ENCODE peak calls at places on chromosomes 13 and 19, in seven cellular contexts. One of them, this sample, is unnamed.

GRCh38 chr13:51158365-51158764 is 47.3 kb upstream of the C13orf42 start:
- DNase-seq in PC-9: no peak
- DNase-seq in RWPE1: no peak
- DNase-seq in lower leg skin: no peak
- DNase-seq in astrocyte of the spinal cord: no peak
- DNase-seq in WERI-Rb-1: peak
- DNase-seq in CD8-positive, alpha-beta T cell: no peak
- DNase-seq in this sample: no peak

GRCh38 chr13:76533251-76533650 is 353.0 kb downstream of the KCTD12 start:
- DNase-seq in PC-9: no peak
- DNase-seq in RWPE1: no peak
- DNase-seq in lower leg skin: no peak
- DNase-seq in astrocyte of the spinal cord: peak
- DNase-seq in WERI-Rb-1: no peak
- DNase-seq in CD8-positive, alpha-beta T cell: no peak
- DNase-seq in this sample: no peak

GRCh38 chr13:42549555-42549941 is 24.4 kb upstream of the TNFSF11 start:
- DNase-seq in PC-9: no peak
- DNase-seq in RWPE1: no peak
- DNase-seq in lower leg skin: no peak
- DNase-seq in astrocyte of the spinal cord: no peak
- DNase-seq in WERI-Rb-1: no peak
- DNase-seq in CD8-positive, alpha-beta T cell: no peak
- DNase-seq in this sample: no peak

GRCh38 chr13:113965968-113966884 is 7.7 kb downstream of the C13orf46 start:
- DNase-seq in PC-9: no peak
- DNase-seq in RWPE1: no peak
- DNase-seq in lower leg skin: no peak
- DNase-seq in astrocyte of the spinal cord: no peak
- DNase-seq in WERI-Rb-1: no peak
- DNase-seq in CD8-positive, alpha-beta T cell: no peak
- DNase-seq in this sample: no peak

GRCh38 chr19:51740356-51740755 is 11.3 kb downstream of the FPR1 start:
- DNase-seq in PC-9: no peak
- DNase-seq in RWPE1: no peak
- DNase-seq in lower leg skin: no peak
- DNase-seq in astrocyte of the spinal cord: no peak
- DNase-seq in WERI-Rb-1: no peak
- DNase-seq in CD8-positive, alpha-beta T cell: no peak
- DNase-seq in this sample: no peak

GRCh38 chr19:48754950-48755645 is at the start of gene FGF21:
- DNase-seq in PC-9: no peak
- DNase-seq in RWPE1: no peak
- DNase-seq in lower leg skin: no peak
- DNase-seq in astrocyte of the spinal cord: no peak
- DNase-seq in WERI-Rb-1: no peak
- DNase-seq in CD8-positive, alpha-beta T cell: no peak
- DNase-seq in this sample: no peak

GRCh38 chr19:6970478-6970877 is 50.8 kb downstream of the MBD3L2B start:
- DNase-seq in PC-9: no peak
- DNase-seq in RWPE1: no peak
- DNase-seq in lower leg skin: no peak
- DNase-seq in astrocyte of the spinal cord: no peak
- DNase-seq in WERI-Rb-1: no peak
- DNase-seq in CD8-positive, alpha-beta T cell: no peak
- DNase-seq in this sample: no peak

GRCh38 chr13:106650690-106651205 is 82.8 kb upstream of the ARGLU1 start:
- DNase-seq in PC-9: no peak
- DNase-seq in RWPE1: no peak
- DNase-seq in lower leg skin: no peak
- DNase-seq in astrocyte of the spinal cord: no peak
- DNase-seq in WERI-Rb-1: no peak
- DNase-seq in CD8-positive, alpha-beta T cell: no peak
- DNase-seq in this sample: no peak

GRCh38 chr13:47757681-47758080 is 243.4 kb downstream of the SUCLA2 start:
- DNase-seq in PC-9: no peak
- DNase-seq in RWPE1: no peak
- DNase-seq in lower leg skin: no peak
- DNase-seq in astrocyte of the spinal cord: no peak
- DNase-seq in WERI-Rb-1: no peak
- DNase-seq in CD8-positive, alpha-beta T cell: no peak
- DNase-seq in this sample: no peak

GRCh38 chr13:106178816-106179215 is 356.6 kb downstream of the EFNB2 start:
- DNase-seq in PC-9: no peak
- DNase-seq in RWPE1: no peak
- DNase-seq in lower leg skin: no peak
- DNase-seq in astrocyte of the spinal cord: no peak
- DNase-seq in WERI-Rb-1: no peak
- DNase-seq in CD8-positive, alpha-beta T cell: no peak
- DNase-seq in this sample: no peak

GRCh38 chr13:112709825-112710783 is 20.3 kb downstream of the ATP11A start:
- DNase-seq in PC-9: no peak
- DNase-seq in RWPE1: no peak
- DNase-seq in lower leg skin: no peak
- DNase-seq in astrocyte of the spinal cord: no peak
- DNase-seq in WERI-Rb-1: no peak
- DNase-seq in CD8-positive, alpha-beta T cell: no peak
- DNase-seq in this sample: no peak

GRCh38 chr19:37077615-37077928 is 661 bp upstream of the ZNF420 start:
- DNase-seq in PC-9: no peak
- DNase-seq in RWPE1: no peak
- DNase-seq in lower leg skin: no peak
- DNase-seq in astrocyte of the spinal cord: no peak
- DNase-seq in WERI-Rb-1: no peak
- DNase-seq in CD8-positive, alpha-beta T cell: no peak
- DNase-seq in this sample: no peak

GRCh38 chr13:42575938-42576337 is 2.0 kb downstream of the TNFSF11 start:
- DNase-seq in PC-9: no peak
- DNase-seq in RWPE1: no peak
- DNase-seq in lower leg skin: no peak
- DNase-seq in astrocyte of the spinal cord: no peak
- DNase-seq in WERI-Rb-1: no peak
- DNase-seq in CD8-positive, alpha-beta T cell: no peak
- DNase-seq in this sample: no peak

GRCh38 chr13:33322474-33322827 is 36.9 kb upstream of the STARD13 start:
- DNase-seq in PC-9: no peak
- DNase-seq in RWPE1: no peak
- DNase-seq in lower leg skin: no peak
- DNase-seq in astrocyte of the spinal cord: peak
- DNase-seq in WERI-Rb-1: no peak
- DNase-seq in CD8-positive, alpha-beta T cell: no peak
- DNase-seq in this sample: no peak

GRCh38 chr19:41218615-41219507 is at the start of gene AXL:
- DNase-seq in PC-9: peak
- DNase-seq in RWPE1: peak
- DNase-seq in lower leg skin: peak
- DNase-seq in astrocyte of the spinal cord: peak
- DNase-seq in WERI-Rb-1: peak
- DNase-seq in CD8-positive, alpha-beta T cell: no peak
- DNase-seq in this sample: peak

GRCh38 chr13:39810091-39810877 is 154.8 kb downstream of the COG6 start:
- DNase-seq in PC-9: no peak
- DNase-seq in RWPE1: no peak
- DNase-seq in lower leg skin: no peak
- DNase-seq in astrocyte of the spinal cord: no peak
- DNase-seq in WERI-Rb-1: no peak
- DNase-seq in CD8-positive, alpha-beta T cell: no peak
- DNase-seq in this sample: no peak

GRCh38 chr19:5292453-5292842 is 48.2 kb downstream of the PTPRS start:
- DNase-seq in PC-9: no peak
- DNase-seq in RWPE1: peak
- DNase-seq in lower leg skin: no peak
- DNase-seq in astrocyte of the spinal cord: no peak
- DNase-seq in WERI-Rb-1: peak
- DNase-seq in CD8-positive, alpha-beta T cell: peak
- DNase-seq in this sample: no peak

GRCh38 chr13:43805071-43805468 is 18.3 kb upstream of the ENOX1 start:
- DNase-seq in PC-9: peak
- DNase-seq in RWPE1: peak
- DNase-seq in lower leg skin: peak
- DNase-seq in astrocyte of the spinal cord: peak
- DNase-seq in WERI-Rb-1: no peak
- DNase-seq in CD8-positive, alpha-beta T cell: no peak
- DNase-seq in this sample: no peak

GRCh38 chr19:13127051-13127450 is 9.0 kb downstream of the NACC1 start:
- DNase-seq in PC-9: no peak
- DNase-seq in RWPE1: no peak
- DNase-seq in lower leg skin: no peak
- DNase-seq in astrocyte of the spinal cord: no peak
- DNase-seq in WERI-Rb-1: no peak
- DNase-seq in CD8-positive, alpha-beta T cell: no peak
- DNase-seq in this sample: no peak

GRCh38 chr19:12721656-12722565 is 1.8 kb downstream of the TNPO2 start:
- DNase-seq in PC-9: peak
- DNase-seq in RWPE1: peak
- DNase-seq in lower leg skin: peak
- DNase-seq in astrocyte of the spinal cord: peak
- DNase-seq in WERI-Rb-1: peak
- DNase-seq in CD8-positive, alpha-beta T cell: peak
- DNase-seq in this sample: peak

GRCh38 chr19:5058456-5059190 is 89.7 kb downstream of the KDM4B start:
- DNase-seq in PC-9: no peak
- DNase-seq in RWPE1: no peak
- DNase-seq in lower leg skin: no peak
- DNase-seq in astrocyte of the spinal cord: peak
- DNase-seq in WERI-Rb-1: no peak
- DNase-seq in CD8-positive, alpha-beta T cell: no peak
- DNase-seq in this sample: no peak

GRCh38 chr19:3494051-3494450 is 6.4 kb downstream of the DOHH start:
- DNase-seq in PC-9: no peak
- DNase-seq in RWPE1: peak
- DNase-seq in lower leg skin: no peak
- DNase-seq in astrocyte of the spinal cord: no peak
- DNase-seq in WERI-Rb-1: peak
- DNase-seq in CD8-positive, alpha-beta T cell: no peak
- DNase-seq in this sample: no peak

GRCh38 chr13:37640499-37640898 is 41.9 kb upstream of the POSTN start:
- DNase-seq in PC-9: peak
- DNase-seq in RWPE1: peak
- DNase-seq in lower leg skin: no peak
- DNase-seq in astrocyte of the spinal cord: peak
- DNase-seq in WERI-Rb-1: peak
- DNase-seq in CD8-positive, alpha-beta T cell: no peak
- DNase-seq in this sample: peak

GRCh38 chr19:42693760-42694350 is 46.4 kb downstream of the PSG3 start:
- DNase-seq in PC-9: peak
- DNase-seq in RWPE1: peak
- DNase-seq in lower leg skin: no peak
- DNase-seq in astrocyte of the spinal cord: peak
- DNase-seq in WERI-Rb-1: peak
- DNase-seq in CD8-positive, alpha-beta T cell: no peak
- DNase-seq in this sample: peak
- TF ChIP-seq CTCF in PC-9: peak
- TF ChIP-seq CTCF in RWPE1: peak
- TF ChIP-seq CTCF in lower leg skin: no peak
- TF ChIP-seq CTCF in astrocyte of the spinal cord: peak
- TF ChIP-seq CTCF in WERI-Rb-1: peak
- TF ChIP-seq CTCF in CD8-positive, alpha-beta T cell: no peak
- TF ChIP-seq CTCF in this sample: peak

DNA sequence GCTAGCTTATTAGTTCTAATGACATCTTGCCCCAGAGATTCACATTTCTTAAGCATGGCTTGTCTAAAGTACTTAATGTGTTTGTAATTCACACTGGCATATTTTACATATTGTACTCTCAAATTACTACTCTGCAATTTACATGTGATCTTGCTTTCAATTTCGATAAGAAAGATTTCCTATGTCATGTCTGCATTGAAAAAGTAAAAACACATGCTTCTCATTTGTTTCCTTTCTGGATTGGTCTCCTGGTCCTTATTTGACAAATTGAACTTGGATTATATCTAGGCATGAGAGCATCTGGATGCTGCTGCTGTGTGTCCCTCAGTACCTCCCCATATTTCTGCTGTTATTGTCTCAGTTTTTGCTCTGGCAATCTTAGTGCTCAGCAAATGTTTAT is 955.6 kb upstream of the PCDH9 start:
- DNase-seq in PC-9: no peak
- DNase-seq in RWPE1: no peak
- DNase-seq in lower leg skin: no peak
- DNase-seq in astrocyte of the spinal cord: peak
- DNase-seq in WERI-Rb-1: no peak
- DNase-seq in CD8-positive, alpha-beta T cell: no peak
- DNase-seq in this sample: no peak
- TF ChIP-seq CTCF in PC-9: no peak
- TF ChIP-seq CTCF in RWPE1: no peak
- TF ChIP-seq CTCF in lower leg skin: no peak
- TF ChIP-seq CTCF in astrocyte of the spinal cord: no peak
- TF ChIP-seq CTCF in WERI-Rb-1: no peak
- TF ChIP-seq CTCF in CD8-positive, alpha-beta T cell: no peak
- TF ChIP-seq CTCF in this sample: no peak

GRCh38 chr13:64311112-64311511 is 2895.5 kb upstream of the PCDH20 start:
- DNase-seq in PC-9: no peak
- DNase-seq in RWPE1: no peak
- DNase-seq in lower leg skin: no peak
- DNase-seq in astrocyte of the spinal cord: no peak
- DNase-seq in WERI-Rb-1: no peak
- DNase-seq in CD8-positive, alpha-beta T cell: no peak
- DNase-seq in this sample: no peak

DNA sequence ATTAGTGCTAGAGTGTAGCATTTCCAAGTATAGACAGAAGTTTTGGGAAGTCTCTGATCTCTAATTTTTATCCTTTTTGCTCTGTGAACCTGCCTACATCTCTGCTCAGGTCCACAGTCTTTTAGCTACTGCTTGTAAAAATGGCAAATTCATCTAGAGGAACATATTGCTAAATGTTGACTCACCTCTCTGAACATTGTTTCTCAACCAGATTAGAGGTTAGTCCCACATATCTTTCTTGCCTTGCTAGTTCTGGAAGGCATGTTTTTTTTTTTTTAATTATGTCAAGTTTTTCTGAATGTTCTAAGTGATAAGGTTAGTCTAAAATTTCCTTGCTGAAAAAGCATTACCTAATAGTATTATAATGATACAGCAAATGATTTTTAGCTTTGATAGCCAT is 2889.6 kb upstream of the PCDH20 start:
- DNase-seq in PC-9: no peak
- DNase-seq in RWPE1: no peak
- DNase-seq in lower leg skin: no peak
- DNase-seq in astrocyte of the spinal cord: peak
- DNase-seq in WERI-Rb-1: no peak
- DNase-seq in CD8-positive, alpha-beta T cell: no peak
- DNase-seq in this sample: no peak
- TF ChIP-seq CTCF in PC-9: no peak
- TF ChIP-seq CTCF in RWPE1: no peak
- TF ChIP-seq CTCF in lower leg skin: no peak
- TF ChIP-seq CTCF in astrocyte of the spinal cord: no peak
- TF ChIP-seq CTCF in WERI-Rb-1: no peak
- TF ChIP-seq CTCF in CD8-positive, alpha-beta T cell: no peak
- TF ChIP-seq CTCF in this sample: no peak

DNA sequence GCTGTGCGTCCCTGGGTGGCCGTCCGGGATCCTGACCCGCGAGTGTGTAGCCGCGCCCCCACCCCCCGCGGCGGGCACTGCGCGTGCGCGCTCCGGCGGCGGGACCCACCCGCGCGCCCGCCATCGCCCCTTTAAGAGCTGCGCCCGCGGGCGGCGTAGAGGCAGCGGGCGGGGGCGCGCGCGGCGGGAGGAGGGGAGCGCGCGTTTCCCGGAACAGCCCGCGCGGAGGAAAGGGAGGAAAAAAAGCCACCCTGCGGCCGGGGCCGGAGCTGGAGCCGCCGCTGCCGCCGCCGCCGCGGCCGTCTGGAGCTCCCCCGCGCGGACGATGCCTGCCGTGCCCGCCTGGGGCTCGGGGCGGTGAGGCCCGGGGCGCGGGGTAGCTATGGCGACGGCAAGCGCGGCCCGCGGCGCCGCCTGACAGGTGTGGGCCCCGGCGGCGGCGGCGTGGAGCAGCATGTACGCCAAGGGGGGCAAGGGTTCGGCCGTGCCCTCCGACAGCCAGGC is at the start of gene SSBP4:
- DNase-seq in PC-9: peak
- DNase-seq in RWPE1: peak
- DNase-seq in lower leg skin: no peak
- DNase-seq in astrocyte of the spinal cord: peak
- DNase-seq in WERI-Rb-1: peak
- DNase-seq in CD8-positive, alpha-beta T cell: peak
- DNase-seq in this sample: no peak
- TF ChIP-seq CTCF in PC-9: no peak
- TF ChIP-seq CTCF in RWPE1: peak
- TF ChIP-seq CTCF in lower leg skin: no peak
- TF ChIP-seq CTCF in astrocyte of the spinal cord: no peak
- TF ChIP-seq CTCF in WERI-Rb-1: peak
- TF ChIP-seq CTCF in CD8-positive, alpha-beta T cell: no peak
- TF ChIP-seq CTCF in this sample: peak

This sample was measured in AG09319.